ENCODE peak calls at places on chromosome 6, in seven cellular contexts. I is astrocyte of the spinal cord, C is astrocyte, E is choroid plexus epithelial cell, O is mucosa of descending colon, V is coronary artery, Q is cardiac fibroblast. Z is an unnamed sample.

GRCh38 chr6:146901940-146902816 is 302.0 kb upstream of the STXBP5 start:
- DNase-seq in E (peak), O (no peak), I (no peak), V (no peak), Q (no peak), C (no peak), Z (no peak)

GRCh38 chr6:6752129-6752528 is 163.6 kb downstream of the LY86 start:
- DNase-seq in Q (peak), E (no peak), O (peak), V (no peak), I (peak), C (peak), Z (no peak)

GRCh38 chr6:56246941-56247653 is at the start of gene COL21A1:
- DNase-seq in I (peak), O (peak), Q (peak), E (peak), V (peak), C (no peak), Z (no peak)

GRCh38 chr6:144075884-144076283 is 19.5 kb downstream of the SF3B5 start:
- DNase-seq in Q (no peak), E (no peak), V (no peak), O (no peak), I (no peak), C (no peak), Z (no peak)

GRCh38 chr6:12957321-12958051 is 240.9 kb downstream of the PHACTR1 start:
- DNase-seq in V (peak), C (peak), O (peak), Q (peak), E (peak), I (peak), Z (peak)

GRCh38 chr6:63305278-63305677 is 14.5 kb downstream of the LGSN start:
- DNase-seq in C (no peak), V (no peak), Q (no peak), I (no peak), O (no peak), E (no peak), Z (no peak)

GRCh38 chr6:9581155-9581554 is 833.7 kb downstream of the TFAP2A start:
- DNase-seq in O (no peak), I (no peak), C (no peak), Q (no peak), E (no peak), V (no peak), Z (no peak)

GRCh38 chr6:84461461-84461860 is 234.0 kb upstream of the CEP162 start:
- DNase-seq in C (no peak), E (no peak), V (no peak), O (no peak), I (no peak), Q (no peak), Z (no peak)

GRCh38 chr6:168563656-168564055 is 122.7 kb downstream of the SMOC2 start:
- DNase-seq in I (no peak), C (no peak), Q (no peak), V (no peak), O (no peak), E (no peak), Z (no peak)

GRCh38 chr6:167766986-167767714 is 59.6 kb upstream of the AFDN start:
- DNase-seq in O (no peak), Q (no peak), C (no peak), I (no peak), V (peak), E (no peak), Z (no peak)

GRCh38 chr6:108175592-108176279 is 9.9 kb downstream of the NR2E1 start:
- DNase-seq in C (no peak), I (no peak), O (peak), V (no peak), E (no peak), Q (no peak), Z (no peak)

GRCh38 chr6:89330910-89331309 is 15.8 kb upstream of the GABRR2 start:
- DNase-seq in O (no peak), C (no peak), I (no peak), V (no peak), E (no peak), Q (no peak), Z (no peak)

GRCh38 chr6:25224237-25224636 is 54.9 kb upstream of the CARMIL1 start:
- DNase-seq in E (no peak), C (no peak), V (no peak), I (no peak), Q (no peak), O (no peak), Z (no peak)

GRCh38 chr6:45613678-45614077 is 235.9 kb upstream of the SUPT3H start:
- DNase-seq in C (no peak), E (peak), O (no peak), Q (peak), V (no peak), I (peak), Z (peak)

GRCh38 chr6:90068264-90068663 is 174.0 kb downstream of the GJA10 start:
- DNase-seq in C (peak), Q (peak), I (peak), O (no peak), E (peak), V (no peak), Z (peak)

GRCh38 chr6:156777866-156778614 is 862 bp downstream of the ARID1B start:
- DNase-seq in I (peak), Q (peak), V (no peak), C (no peak), O (peak), E (peak), Z (no peak)

GRCh38 chr6:12878741-12879140 is 162.2 kb downstream of the PHACTR1 start:
- DNase-seq in I (no peak), C (no peak), O (no peak), V (no peak), E (no peak), Q (no peak), Z (no peak)

GRCh38 chr6:30820196-30820595 is 64.1 kb upstream of the DDR1 start:
- DNase-seq in Q (peak), O (peak), V (peak), C (peak), E (peak), I (peak), Z (no peak)

GRCh38 chr6:16494781-16495180 is 256.4 kb downstream of the GMPR start:
- DNase-seq in I (peak), C (peak), E (peak), O (no peak), Q (no peak), V (no peak), Z (no peak)

GRCh38 chr6:90302320-90302719 is 5.7 kb upstream of the BACH2 start:
- DNase-seq in E (no peak), Q (no peak), I (no peak), C (no peak), O (no peak), V (no peak), Z (no peak)

GRCh38 chr6:97293198-97293696 is 10.2 kb upstream of the MMS22L start:
- DNase-seq in O (no peak), V (no peak), E (no peak), C (no peak), I (no peak), Q (no peak), Z (no peak)

GRCh38 chr6:156102129-156102528 is 646.5 kb upstream of the NOX3 start:
- DNase-seq in I (no peak), V (no peak), E (no peak), C (no peak), Q (no peak), O (peak), Z (no peak)

GRCh38 chr6:44396968-44397367 is 9.5 kb downstream of the CDC5L start:
- DNase-seq in V (no peak), E (no peak), I (no peak), Q (no peak), C (no peak), O (no peak), Z (no peak)

GRCh38 chr6:24933266-24933665 is 2.5 kb downstream of the RIPOR2 start:
- DNase-seq in C (no peak), O (no peak), I (no peak), Q (no peak), V (no peak), E (no peak), Z (no peak)

GRCh38 chr6:113540491-113540890 is 316.7 kb upstream of the MARCKS start:
- DNase-seq in Q (no peak), I (peak), O (no peak), E (peak), C (peak), V (no peak), Z (no peak)

GRCh38 chr6:113539202-113539601 is 317.9 kb upstream of the MARCKS start:
- DNase-seq in C (peak), Q (no peak), I (peak), O (no peak), V (no peak), E (peak), Z (no peak)
- H3K4me3 ChIP-seq in C (no peak), Q (no peak), I (no peak), O (no peak), V (no peak), E (no peak), Z (no peak)

GRCh38 chr6:37005061-37005810 is at the start of gene FGD2:
- DNase-seq in C (no peak), O (no peak), Q (no peak), V (no peak), E (no peak), I (no peak), Z (no peak)
- H3K4me3 ChIP-seq in C (no peak), O (no peak), Q (no peak), V (peak), E (no peak), I (no peak), Z (no peak)

GRCh38 chr6:1378224-1379025 is 11.0 kb upstream of the FOXF2 start:
- DNase-seq in O (no peak), I (no peak), E (no peak), V (peak), C (no peak), Q (no peak), Z (no peak)
- H3K4me3 ChIP-seq in O (no peak), I (no peak), E (no peak), V (peak), C (no peak), Q (no peak), Z (no peak)

GRCh38 chr6:17648745-17649144 is 48.6 kb downstream of the FAM8A1 start:
- DNase-seq in E (no peak), Q (no peak), I (no peak), C (no peak), V (no peak), O (no peak), Z (no peak)
- H3K4me3 ChIP-seq in E (no peak), Q (no peak), I (no peak), C (no peak), V (no peak), O (no peak), Z (no peak)

DNA sequence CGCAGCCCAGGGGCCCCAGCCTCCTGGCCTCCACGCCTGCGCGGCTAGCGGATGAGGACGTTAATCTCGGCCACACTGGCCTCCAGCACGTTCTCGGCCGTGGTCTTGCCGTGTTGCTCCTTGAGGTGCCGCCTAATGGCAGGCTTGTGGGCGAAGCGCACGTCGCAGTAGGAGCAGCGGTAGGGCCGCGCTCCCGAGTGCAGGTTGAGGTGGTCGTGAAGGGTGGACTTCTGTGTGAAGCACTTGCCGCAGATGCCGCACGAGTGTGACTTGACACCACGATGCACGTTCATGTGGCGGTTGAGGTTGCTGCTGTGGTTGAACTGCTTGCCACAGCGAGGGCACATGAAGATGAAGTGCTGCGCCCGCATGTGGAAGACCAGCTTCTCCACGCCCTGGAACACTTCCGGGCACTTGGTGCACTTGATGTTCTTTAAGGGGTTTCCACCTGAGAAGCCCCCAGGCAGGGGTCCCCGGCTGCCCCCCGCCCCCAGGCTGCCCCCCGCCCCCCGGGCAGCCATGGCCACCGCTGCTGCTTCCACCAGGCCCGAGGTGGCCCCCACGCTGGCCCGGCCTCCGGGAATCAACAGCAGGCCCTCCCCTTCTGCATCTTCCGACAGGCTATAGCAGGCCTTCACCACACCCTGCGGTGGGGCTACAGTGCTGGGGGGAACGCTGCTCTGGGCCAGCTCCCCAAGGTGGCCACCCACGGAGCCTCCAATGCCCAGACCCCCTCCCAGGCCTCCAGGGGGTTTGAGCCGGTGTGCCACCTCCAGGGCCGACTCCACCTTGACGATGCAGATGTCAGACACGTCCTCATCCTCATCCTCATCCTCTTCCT is 1.8 kb downstream of the ZBTB12 start:
- DNase-seq in V (no peak), C (no peak), Q (no peak), I (no peak), O (no peak), E (no peak), Z (no peak)
- H3K4me3 ChIP-seq in V (no peak), C (no peak), Q (no peak), I (no peak), O (no peak), E (no peak), Z (no peak)

GRCh38 chr6:158816329-158816728 is 2.8 kb downstream of the EZR start:
- DNase-seq in I (peak), O (no peak), V (no peak), C (no peak), Q (no peak), E (no peak), Z (no peak)

GRCh38 chr6:158817298-158818007 is 1.7 kb downstream of the EZR start:
- DNase-seq in I (peak), C (peak), E (peak), Q (no peak), O (peak), V (no peak), Z (no peak)

GRCh38 chr6:158818008-158818579 is 1.1 kb downstream of the EZR start:
- DNase-seq in O (peak), I (peak), C (peak), Q (peak), E (peak), V (peak), Z (no peak)

GRCh38 chr6:158815379-158815724 is 3.8 kb downstream of the EZR start:
- DNase-seq in Q (no peak), E (no peak), C (no peak), O (no peak), I (no peak), V (no peak), Z (no peak)

GRCh38 chr6:158815915-158816314 is 3.3 kb downstream of the EZR start:
- DNase-seq in C (no peak), Q (no peak), E (no peak), V (no peak), O (no peak), I (no peak), Z (no peak)
- H3K4me3 ChIP-seq in C (peak), Q (no peak), E (no peak), V (peak), O (no peak), I (peak), Z (no peak)

GRCh38 chr6:33613146-33613793 is 7.9 kb upstream of the ITPR3 start:
- DNase-seq in V (no peak), Q (peak), C (peak), E (peak), O (no peak), I (peak), Z (no peak)
- H3K4me3 ChIP-seq in V (no peak), Q (no peak), C (no peak), E (no peak), O (no peak), I (no peak), Z (no peak)

Z was measured in skeletal muscle cell.